ENCODE peak calls at places on chromosomes 11 and 22, in seven cellular contexts. One of them, this sample, is unnamed.

GRCh38 chr11:9562716-9563115 is 10.8 kb upstream of the WEE1 start:
- DNase-seq in HT-29: no peak
- DNase-seq in thoracic aorta: no peak
- DNase-seq in activated T-helper 9 cell treated with anti-CD3 and anti-CD28 coated beads, Interleukin-2, amount 50 U/mL, for 16 hours: no peak
- DNase-seq in stimulated activated CD8-positive, alpha-beta memory T cell treated with anti-CD3 and anti-CD28 coated beads, Interleukin-15, amount 100 ng/mL, for 1 hour: no peak
- DNase-seq in dermis blood vessel endothelial cell: no peak
- DNase-seq in AG09309: no peak
- DNase-seq in this sample: no peak

GRCh38 chr11:61011950-61012830 is 40.7 kb downstream of the CD6 start:
- DNase-seq in HT-29: no peak
- DNase-seq in thoracic aorta: no peak
- DNase-seq in activated T-helper 9 cell treated with anti-CD3 and anti-CD28 coated beads, Interleukin-2, amount 50 U/mL, for 16 hours: no peak
- DNase-seq in stimulated activated CD8-positive, alpha-beta memory T cell treated with anti-CD3 and anti-CD28 coated beads, Interleukin-15, amount 100 ng/mL, for 1 hour: no peak
- DNase-seq in dermis blood vessel endothelial cell: no peak
- DNase-seq in AG09309: no peak
- DNase-seq in this sample: no peak

GRCh38 chr22:37416389-37416788 is 10.9 kb downstream of the ELFN2 start:
- DNase-seq in HT-29: no peak
- DNase-seq in thoracic aorta: no peak
- DNase-seq in activated T-helper 9 cell treated with anti-CD3 and anti-CD28 coated beads, Interleukin-2, amount 50 U/mL, for 16 hours: no peak
- DNase-seq in stimulated activated CD8-positive, alpha-beta memory T cell treated with anti-CD3 and anti-CD28 coated beads, Interleukin-15, amount 100 ng/mL, for 1 hour: no peak
- DNase-seq in dermis blood vessel endothelial cell: no peak
- DNase-seq in AG09309: no peak
- DNase-seq in this sample: no peak

GRCh38 chr11:16408619-16409018 is 52.3 kb upstream of the SOX6 start:
- DNase-seq in HT-29: no peak
- DNase-seq in thoracic aorta: no peak
- DNase-seq in activated T-helper 9 cell treated with anti-CD3 and anti-CD28 coated beads, Interleukin-2, amount 50 U/mL, for 16 hours: no peak
- DNase-seq in stimulated activated CD8-positive, alpha-beta memory T cell treated with anti-CD3 and anti-CD28 coated beads, Interleukin-15, amount 100 ng/mL, for 1 hour: no peak
- DNase-seq in dermis blood vessel endothelial cell: no peak
- DNase-seq in AG09309: no peak
- DNase-seq in this sample: no peak

GRCh38 chr11:44505591-44506054 is 59.8 kb upstream of the CD82 start:
- DNase-seq in HT-29: no peak
- DNase-seq in thoracic aorta: no peak
- DNase-seq in activated T-helper 9 cell treated with anti-CD3 and anti-CD28 coated beads, Interleukin-2, amount 50 U/mL, for 16 hours: no peak
- DNase-seq in stimulated activated CD8-positive, alpha-beta memory T cell treated with anti-CD3 and anti-CD28 coated beads, Interleukin-15, amount 100 ng/mL, for 1 hour: no peak
- DNase-seq in dermis blood vessel endothelial cell: peak
- DNase-seq in AG09309: no peak
- DNase-seq in this sample: peak

GRCh38 chr11:116610190-116610589 is 162.6 kb downstream of the BUD13 start:
- DNase-seq in HT-29: no peak
- DNase-seq in thoracic aorta: no peak
- DNase-seq in activated T-helper 9 cell treated with anti-CD3 and anti-CD28 coated beads, Interleukin-2, amount 50 U/mL, for 16 hours: no peak
- DNase-seq in stimulated activated CD8-positive, alpha-beta memory T cell treated with anti-CD3 and anti-CD28 coated beads, Interleukin-15, amount 100 ng/mL, for 1 hour: no peak
- DNase-seq in dermis blood vessel endothelial cell: no peak
- DNase-seq in AG09309: no peak
- DNase-seq in this sample: no peak

GRCh38 chr11:77299528-77299993 is 1.9 kb downstream of the GDPD4 start:
- DNase-seq in HT-29: peak
- DNase-seq in thoracic aorta: no peak
- DNase-seq in activated T-helper 9 cell treated with anti-CD3 and anti-CD28 coated beads, Interleukin-2, amount 50 U/mL, for 16 hours: no peak
- DNase-seq in stimulated activated CD8-positive, alpha-beta memory T cell treated with anti-CD3 and anti-CD28 coated beads, Interleukin-15, amount 100 ng/mL, for 1 hour: no peak
- DNase-seq in dermis blood vessel endothelial cell: no peak
- DNase-seq in AG09309: no peak
- DNase-seq in this sample: no peak

GRCh38 chr11:27912916-27913315 is 195.0 kb downstream of the KIF18A start:
- DNase-seq in HT-29: no peak
- DNase-seq in thoracic aorta: no peak
- DNase-seq in activated T-helper 9 cell treated with anti-CD3 and anti-CD28 coated beads, Interleukin-2, amount 50 U/mL, for 16 hours: no peak
- DNase-seq in stimulated activated CD8-positive, alpha-beta memory T cell treated with anti-CD3 and anti-CD28 coated beads, Interleukin-15, amount 100 ng/mL, for 1 hour: no peak
- DNase-seq in dermis blood vessel endothelial cell: no peak
- DNase-seq in AG09309: no peak
- DNase-seq in this sample: no peak

GRCh38 chr11:71917646-71918045 is 10.7 kb downstream of the XNDC1N start:
- DNase-seq in HT-29: no peak
- DNase-seq in thoracic aorta: no peak
- DNase-seq in activated T-helper 9 cell treated with anti-CD3 and anti-CD28 coated beads, Interleukin-2, amount 50 U/mL, for 16 hours: no peak
- DNase-seq in stimulated activated CD8-positive, alpha-beta memory T cell treated with anti-CD3 and anti-CD28 coated beads, Interleukin-15, amount 100 ng/mL, for 1 hour: no peak
- DNase-seq in dermis blood vessel endothelial cell: no peak
- DNase-seq in AG09309: no peak
- DNase-seq in this sample: no peak

GRCh38 chr11:96188625-96189006 is 154.4 kb downstream of the MAML2 start:
- DNase-seq in HT-29: no peak
- DNase-seq in thoracic aorta: no peak
- DNase-seq in activated T-helper 9 cell treated with anti-CD3 and anti-CD28 coated beads, Interleukin-2, amount 50 U/mL, for 16 hours: no peak
- DNase-seq in stimulated activated CD8-positive, alpha-beta memory T cell treated with anti-CD3 and anti-CD28 coated beads, Interleukin-15, amount 100 ng/mL, for 1 hour: no peak
- DNase-seq in dermis blood vessel endothelial cell: peak
- DNase-seq in AG09309: no peak
- DNase-seq in this sample: peak

GRCh38 chr11:19595499-19595839 is 117.2 kb upstream of the NAV2 start:
- DNase-seq in HT-29: no peak
- DNase-seq in thoracic aorta: no peak
- DNase-seq in activated T-helper 9 cell treated with anti-CD3 and anti-CD28 coated beads, Interleukin-2, amount 50 U/mL, for 16 hours: no peak
- DNase-seq in stimulated activated CD8-positive, alpha-beta memory T cell treated with anti-CD3 and anti-CD28 coated beads, Interleukin-15, amount 100 ng/mL, for 1 hour: no peak
- DNase-seq in dermis blood vessel endothelial cell: no peak
- DNase-seq in AG09309: no peak
- DNase-seq in this sample: no peak

GRCh38 chr22:22720201-22720723 is 75.8 kb downstream of the GGTLC2 start:
- DNase-seq in HT-29: peak
- DNase-seq in thoracic aorta: no peak
- DNase-seq in activated T-helper 9 cell treated with anti-CD3 and anti-CD28 coated beads, Interleukin-2, amount 50 U/mL, for 16 hours: no peak
- DNase-seq in stimulated activated CD8-positive, alpha-beta memory T cell treated with anti-CD3 and anti-CD28 coated beads, Interleukin-15, amount 100 ng/mL, for 1 hour: no peak
- DNase-seq in dermis blood vessel endothelial cell: peak
- DNase-seq in AG09309: no peak
- DNase-seq in this sample: peak